ENCODE peak calls at places on chromosomes 1 and 21, in seven cellular contexts. X, K, U, G, M, A and R are unnamed samples. For H3K36me3 and H3K4me1, the result is how much of the 10 kb centered on the place peaks cover.

GRCh38 chr1:227758366-227758765 is 23.1 kb downstream of the SNAP47 start:
- DNase-seq in X (peak), K (peak), U (no peak), G (no peak), M (no peak), A (no peak), R (no peak)

GRCh38 chr1:198287916-198288315 is 131.1 kb downstream of the NEK7 start:
- DNase-seq in X (no peak), K (no peak), U (no peak), G (no peak), M (no peak), A (no peak), R (no peak)

GRCh38 chr1:67850151-67850551 is 16.9 kb upstream of the GNG12 start:
- DNase-seq in X (no peak), K (peak), U (peak), G (peak), M (no peak), A (peak), R (no peak)

GRCh38 chr1:94105957-94106529 is 14.9 kb downstream of the ABCA4 start:
- DNase-seq in X (no peak), K (no peak), U (no peak), G (no peak), M (no peak), A (peak), R (no peak)

GRCh38 chr21:16002872-16003466 is 273.2 kb downstream of the USP25 start:
- DNase-seq in X (no peak), K (no peak), U (no peak), G (peak), M (no peak), A (peak), R (no peak)

GRCh38 chr1:212614398-212615091 is 6.0 kb downstream of the ATF3 start:
- DNase-seq in X (no peak), K (no peak), U (no peak), G (no peak), M (no peak), A (no peak), R (no peak)

GRCh38 chr1:66788231-66788939 is 12.7 kb downstream of the INSL5 start:
- DNase-seq in X (no peak), K (no peak), U (no peak), G (peak), M (no peak), A (no peak), R (no peak)

GRCh38 chr1:168755800-168756418 is 26.9 kb upstream of the DPT start:
- DNase-seq in X (no peak), K (no peak), U (no peak), G (no peak), M (no peak), A (no peak), R (no peak)

GRCh38 chr1:54791880-54792522 is 9.1 kb downstream of the TTC22 start:
- DNase-seq in X (no peak), K (peak), U (peak), G (peak), M (peak), A (no peak), R (peak)

GRCh38 chr1:81967957-81968356 is 167.2 kb downstream of the ADGRL2 start:
- DNase-seq in X (no peak), K (no peak), U (no peak), G (no peak), M (peak), A (no peak), R (peak)
- H3K4me2 ChIP-seq in X (no peak), K (no peak), U (no peak), G (no peak), M (no peak), A (no peak), R (no peak)

GRCh38 chr1:11071463-11072215 is 11.8 kb upstream of the SRM start:
- DNase-seq in X (no peak), K (no peak), U (no peak), G (no peak), M (no peak), A (no peak), R (peak)
- H3K36me3 ChIP-seq in X (under half), K (under half), U (half or more), G (half or more), M (under half), A (under half), R (half or more)

DNA sequence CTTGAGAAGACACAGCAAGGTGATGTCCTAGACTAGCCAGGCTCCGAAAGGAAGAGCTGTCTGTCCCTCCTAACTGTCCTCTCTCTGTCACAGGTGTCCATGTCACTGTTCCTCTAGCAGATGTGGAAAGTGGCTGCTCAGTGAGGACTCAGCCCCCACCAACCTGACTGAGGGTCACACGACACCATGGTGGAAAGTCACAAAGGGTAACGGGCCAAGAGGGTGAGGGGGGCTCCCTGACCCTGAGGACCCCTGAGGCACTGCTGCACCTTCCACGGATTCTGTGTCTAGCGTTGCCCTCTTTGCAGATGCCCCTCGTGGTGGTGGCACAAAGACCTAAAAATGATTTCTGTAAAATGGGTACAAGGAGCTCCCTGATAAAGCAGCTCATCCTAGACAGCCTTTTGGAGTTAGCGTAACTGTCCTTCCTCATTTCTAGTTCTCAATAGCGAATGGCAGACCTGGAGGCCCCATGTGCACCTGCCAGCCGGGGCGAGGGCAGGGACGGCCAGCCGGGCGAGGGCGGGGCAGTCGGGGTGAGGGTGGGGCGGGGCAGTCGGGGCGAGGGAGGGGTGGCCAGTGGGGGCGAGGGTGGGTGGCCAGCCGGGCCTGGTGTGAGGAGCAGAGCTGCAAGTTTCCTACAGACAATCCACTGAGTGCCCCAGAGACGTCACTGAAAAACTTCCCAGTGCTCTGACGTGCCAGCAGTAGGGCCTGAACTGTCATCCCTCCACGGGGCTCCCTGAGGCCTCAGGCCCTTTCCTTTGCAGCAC is 23.4 kb downstream of the POFUT2 start:
- DNase-seq in X (no peak), K (peak), U (no peak), G (no peak), M (no peak), A (no peak), R (peak)
- H3K4me1 ChIP-seq in X (under half), K (under half), U (under half), G (under half), M (under half), A (under half), R (under half)

DNA sequence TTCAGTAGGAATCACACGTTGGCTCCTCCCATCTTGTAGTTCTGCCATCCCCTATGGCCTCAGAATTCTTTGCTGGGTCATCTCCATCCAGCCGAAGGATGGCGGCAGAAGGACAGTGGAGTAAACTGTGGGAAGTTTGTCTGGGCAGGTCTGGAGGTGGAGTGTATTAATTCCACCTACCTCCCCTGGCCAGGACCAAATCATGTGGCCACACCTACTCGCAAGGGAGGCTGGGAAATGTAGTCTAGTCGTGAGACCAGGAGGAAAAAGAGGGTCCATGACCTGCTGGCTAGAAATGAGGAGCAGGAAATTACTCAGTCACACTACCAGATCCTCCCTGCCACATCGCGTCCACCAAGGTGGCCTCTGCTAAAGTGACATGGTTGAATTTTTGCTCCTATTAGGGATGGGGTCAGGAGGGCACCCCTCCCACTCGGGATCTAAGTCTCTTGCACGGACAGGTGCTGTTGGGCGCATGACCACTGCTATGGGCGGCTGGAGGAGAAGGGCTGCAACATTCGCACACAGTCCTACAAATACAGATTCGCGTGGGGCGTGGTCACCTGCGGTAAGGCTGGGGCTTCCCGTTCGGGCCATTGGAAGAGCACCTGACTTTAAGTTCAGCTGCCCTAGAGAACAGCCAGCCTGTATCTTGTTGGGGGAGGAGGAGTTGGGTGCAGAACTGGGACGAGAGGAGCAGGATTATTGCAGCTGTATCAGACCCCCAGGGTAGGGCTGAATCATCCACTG is 19.5 kb downstream of the PLA2G5 start:
- DNase-seq in X (no peak), K (no peak), U (peak), G (no peak), M (no peak), A (no peak), R (no peak)
- H3K4me2 ChIP-seq in X (no peak), K (no peak), U (no peak), G (no peak), M (no peak), A (no peak), R (no peak)

GRCh38 chr1:232970508-232970907 is 20.1 kb downstream of the NTPCR start:
- DNase-seq in X (no peak), K (no peak), U (no peak), G (no peak), M (no peak), A (no peak), R (no peak)
- H3K36me3 ChIP-seq in X (under half), K (under half), U (half or more), G (half or more), M (under half), A (under half), R (under half)